ENCODE peak calls at places on chromosomes 7 and 10, in seven cellular contexts. V is AG04449, N is stomach, I is glutamatergic neuron, M is tibial nerve, G is astrocyte of the cerebellum, J is AG10803. S is an unnamed sample.

GRCh38 chr10:23015021-23015707 is 80.2 kb upstream of the MSRB2 start:
- DNase-seq in V (no peak), N (no peak), I (no peak), M (no peak), G (no peak), J (no peak), S (no peak)

GRCh38 chr7:71497233-71497946 is 365.4 kb downstream of the GALNT17 start:
- DNase-seq in V (no peak), N (no peak), I (peak; percentile 50), M (peak; percentile 30), G (no peak), J (no peak), S (no peak)

GRCh38 chr7:37357277-37357996 is 91.2 kb downstream of the ELMO1 start:
- DNase-seq in V (no peak), N (no peak), I (no peak), M (no peak), G (no peak), J (no peak), S (no peak)

GRCh38 chr10:5527332-5528200 is 2.8 kb downstream of the CALML3 start:
- DNase-seq in V (no peak), N (peak; percentile 25), I (no peak), M (no peak), G (no peak), J (no peak), S (peak; percentile 80)

GRCh38 chr7:123846217-123846891 is 1.4 kb downstream of the HYAL4 start:
- DNase-seq in V (no peak), N (no peak), I (no peak), M (no peak), G (peak; percentile 77), J (no peak), S (no peak)

GRCh38 chr7:26397786-26398435 is 106.2 kb downstream of the SNX10 start:
- DNase-seq in V (no peak), N (no peak), I (peak; percentile 68), M (no peak), G (no peak), J (peak; percentile 4), S (peak; percentile 50)

GRCh38 chr7:140640060-140640611 is 477 bp downstream of the DENND2A start:
- DNase-seq in V (no peak), N (peak; percentile 34), I (peak; percentile 75), M (no peak), G (no peak), J (peak; percentile 35), S (peak; percentile 62)

GRCh38 chr7:130352335-130353074 is 7.9 kb downstream of the CPA5 start:
- DNase-seq in V (no peak), N (no peak), I (no peak), M (no peak), G (peak; percentile 59), J (peak; percentile 72), S (no peak)

GRCh38 chr10:100727808-100728207 is 17.6 kb upstream of the PAX2 start:
- DNase-seq in V (no peak), N (no peak), I (no peak), M (no peak), G (no peak), J (no peak), S (no peak)

GRCh38 chr10:100731603-100732596 is 13.5 kb upstream of the PAX2 start:
- DNase-seq in V (no peak), N (no peak), I (peak; percentile 45), M (no peak), G (no peak), J (no peak), S (no peak)

GRCh38 chr10:100730739-100731602 is 14.4 kb upstream of the PAX2 start:
- DNase-seq in V (no peak), N (peak; percentile 32), I (peak; percentile 28), M (no peak), G (no peak), J (peak; percentile 34), S (no peak)

GRCh38 chr10:100729877-100730738 is 15.3 kb upstream of the PAX2 start:
- DNase-seq in V (no peak), N (no peak), I (peak; percentile 46), M (no peak), G (no peak), J (no peak), S (no peak)

GRCh38 chr10:100728928-100729876 is 16.2 kb upstream of the PAX2 start:
- DNase-seq in V (no peak), N (peak; percentile 32), I (peak; percentile 76), M (no peak), G (no peak), J (peak; percentile 9), S (no peak)
- TF ChIP-seq CTCF in V (peak; percentile 37), N (no peak), I (peak; percentile 35), M (no peak), G (peak; percentile 28), J (peak; percentile 41), S (peak; percentile 12)

GRCh38 chr7:138299046-138299445 is 161.0 kb upstream of the TRIM24 start:
- DNase-seq in V (no peak), N (no peak), I (no peak), M (no peak), G (no peak), J (no peak), S (no peak)
- TF ChIP-seq CTCF in V (no peak), N (no peak), I (no peak), M (no peak), G (no peak), J (no peak), S (no peak)

GRCh38 chr10:102967123-102967522 is 49.0 kb downstream of the CNNM2 start:
- DNase-seq in V (no peak), N (no peak), I (no peak), M (no peak), G (no peak), J (no peak), S (no peak)

GRCh38 chr10:102975483-102976057 is 57.5 kb downstream of the CNNM2 start:
- DNase-seq in V (no peak), N (no peak), I (no peak), M (no peak), G (peak; percentile 5), J (peak; percentile 78), S (no peak)

GRCh38 chr10:102965455-102965854 is 47.4 kb downstream of the CNNM2 start:
- DNase-seq in V (no peak), N (no peak), I (no peak), M (no peak), G (no peak), J (no peak), S (no peak)

GRCh38 chr10:102970497-102970896 is 52.4 kb downstream of the CNNM2 start:
- DNase-seq in V (no peak), N (no peak), I (no peak), M (no peak), G (no peak), J (peak; percentile 32), S (no peak)

DNA sequence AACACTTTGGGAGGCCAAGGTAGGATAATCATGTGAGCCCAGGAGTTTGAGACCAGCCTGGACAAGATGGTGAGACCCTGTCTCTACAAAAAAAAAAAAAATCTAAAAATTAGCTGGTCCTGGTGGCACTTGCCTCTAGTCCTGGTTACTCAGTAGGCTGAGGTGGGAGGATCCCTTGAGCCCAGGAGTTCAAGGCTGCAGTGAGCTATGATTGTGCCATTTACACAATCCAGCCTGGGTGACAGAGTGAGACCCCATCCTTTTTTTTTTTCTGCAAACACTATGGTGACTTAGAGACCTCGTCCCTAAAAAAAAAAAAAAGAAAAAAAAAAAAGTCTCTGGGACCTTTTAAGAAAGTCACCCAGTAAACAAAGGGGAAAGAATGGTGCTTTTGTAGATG is 52.8 kb downstream of the CNNM2 start:
- DNase-seq in V (no peak), N (no peak), I (no peak), M (no peak), G (no peak), J (no peak), S (no peak)
- TF ChIP-seq CTCF in V (no peak), N (no peak), I (no peak), M (no peak), G (no peak), J (no peak), S (no peak)

GRCh38 chr7:82286096-82286841 is 157.3 kb downstream of the CACNA2D1 start:
- DNase-seq in V (no peak), N (no peak), I (no peak), M (no peak), G (no peak), J (no peak), S (no peak)
- TF ChIP-seq CTCF in V (no peak), N (no peak), I (no peak), M (no peak), G (no peak), J (no peak), S (no peak)